ENCODE peak calls at places on chromosome 22, in four cellular contexts. One of them, this sample, is unnamed.

GRCh38 chr22:38712496-38713207 is 6.9 kb downstream of the GTPBP1 start:
- DNase-seq in WERI-Rb-1: no peak
- DNase-seq in GM23338: peak
- DNase-seq in thyroid gland: no peak
- DNase-seq in this sample: no peak

GRCh38 chr22:28172948-28173360 is 253.9 kb upstream of the PITPNB start:
- DNase-seq in WERI-Rb-1: no peak
- DNase-seq in thyroid gland: no peak
- DNase-seq in GM23338: no peak
- DNase-seq in this sample: no peak

GRCh38 chr22:29225422-29226090 is 19.9 kb downstream of the EMID1 start:
- DNase-seq in GM23338: no peak
- DNase-seq in WERI-Rb-1: no peak
- DNase-seq in thyroid gland: peak
- DNase-seq in this sample: peak

GRCh38 chr22:44929348-44930015 is 80.3 kb downstream of the PHF21B start:
- DNase-seq in GM23338: no peak
- DNase-seq in WERI-Rb-1: no peak
- DNase-seq in thyroid gland: no peak
- DNase-seq in this sample: no peak

GRCh38 chr22:39209756-39210155 is 35.0 kb downstream of the PDGFB start:
- DNase-seq in WERI-Rb-1: no peak
- DNase-seq in thyroid gland: peak
- DNase-seq in GM23338: no peak
- DNase-seq in this sample: no peak

GRCh38 chr22:27972732-27973698 is 54.0 kb upstream of the PITPNB start:
- DNase-seq in GM23338: no peak
- DNase-seq in thyroid gland: no peak
- DNase-seq in WERI-Rb-1: no peak
- DNase-seq in this sample: no peak

GRCh38 chr22:45552580-45553332 is 50.1 kb downstream of the FBLN1 start:
- DNase-seq in GM23338: peak
- DNase-seq in thyroid gland: peak
- DNase-seq in WERI-Rb-1: no peak
- DNase-seq in this sample: peak

GRCh38 chr22:28051787-28052356 is 132.8 kb upstream of the PITPNB start:
- DNase-seq in WERI-Rb-1: peak
- DNase-seq in GM23338: peak
- DNase-seq in thyroid gland: peak
- DNase-seq in this sample: peak

GRCh38 chr22:48605856-48606255 is 1221.8 kb downstream of the BRD1 start:
- DNase-seq in thyroid gland: no peak
- DNase-seq in WERI-Rb-1: no peak
- DNase-seq in GM23338: no peak
- DNase-seq in this sample: no peak

GRCh38 chr22:45211435-45211834 is 29.3 kb downstream of the KIAA0930 start:
- DNase-seq in GM23338: no peak
- DNase-seq in thyroid gland: no peak
- DNase-seq in WERI-Rb-1: no peak
- DNase-seq in this sample: no peak

GRCh38 chr22:47586946-47587345 is 824.5 kb downstream of the TBC1D22A start:
- DNase-seq in GM23338: no peak
- DNase-seq in thyroid gland: no peak
- DNase-seq in WERI-Rb-1: no peak
- DNase-seq in this sample: no peak

GRCh38 chr22:19990609-19991394 is 25.8 kb downstream of the ARVCF start:
- DNase-seq in GM23338: no peak
- DNase-seq in WERI-Rb-1: no peak
- DNase-seq in thyroid gland: peak
- DNase-seq in this sample: no peak

GRCh38 chr22:49514656-49515055 is 313.0 kb downstream of the BRD1 start:
- DNase-seq in thyroid gland: no peak
- DNase-seq in WERI-Rb-1: no peak
- DNase-seq in GM23338: no peak
- DNase-seq in this sample: no peak

GRCh38 chr22:46105494-46106278 is 44.6 kb upstream of the PPARA start:
- DNase-seq in thyroid gland: no peak
- DNase-seq in GM23338: no peak
- DNase-seq in WERI-Rb-1: no peak
- DNase-seq in this sample: no peak

GRCh38 chr22:39299829-39300178 is 19.6 kb downstream of the RPL3 start:
- DNase-seq in thyroid gland: no peak
- DNase-seq in WERI-Rb-1: no peak
- DNase-seq in GM23338: peak
- DNase-seq in this sample: no peak

GRCh38 chr22:46929689-46930225 is 167.3 kb downstream of the TBC1D22A start:
- DNase-seq in GM23338: no peak
- DNase-seq in thyroid gland: no peak
- DNase-seq in WERI-Rb-1: no peak
- DNase-seq in this sample: no peak

GRCh38 chr22:47119181-47119580 is 356.7 kb downstream of the TBC1D22A start:
- DNase-seq in WERI-Rb-1: no peak
- DNase-seq in GM23338: no peak
- DNase-seq in thyroid gland: no peak
- DNase-seq in this sample: no peak

GRCh38 chr22:38716827-38717226 is 11.1 kb downstream of the GTPBP1 start:
- DNase-seq in GM23338: no peak
- DNase-seq in thyroid gland: no peak
- DNase-seq in WERI-Rb-1: no peak
- DNase-seq in this sample: no peak

GRCh38 chr22:44153705-44154104 is 27.0 kb upstream of the PARVG start:
- DNase-seq in GM23338: no peak
- DNase-seq in WERI-Rb-1: no peak
- DNase-seq in thyroid gland: peak
- DNase-seq in this sample: no peak

GRCh38 chr22:50250555-50251471 is at the start of gene HDAC10:
- DNase-seq in thyroid gland: peak
- DNase-seq in GM23338: peak
- DNase-seq in WERI-Rb-1: peak
- DNase-seq in this sample: peak

DNA sequence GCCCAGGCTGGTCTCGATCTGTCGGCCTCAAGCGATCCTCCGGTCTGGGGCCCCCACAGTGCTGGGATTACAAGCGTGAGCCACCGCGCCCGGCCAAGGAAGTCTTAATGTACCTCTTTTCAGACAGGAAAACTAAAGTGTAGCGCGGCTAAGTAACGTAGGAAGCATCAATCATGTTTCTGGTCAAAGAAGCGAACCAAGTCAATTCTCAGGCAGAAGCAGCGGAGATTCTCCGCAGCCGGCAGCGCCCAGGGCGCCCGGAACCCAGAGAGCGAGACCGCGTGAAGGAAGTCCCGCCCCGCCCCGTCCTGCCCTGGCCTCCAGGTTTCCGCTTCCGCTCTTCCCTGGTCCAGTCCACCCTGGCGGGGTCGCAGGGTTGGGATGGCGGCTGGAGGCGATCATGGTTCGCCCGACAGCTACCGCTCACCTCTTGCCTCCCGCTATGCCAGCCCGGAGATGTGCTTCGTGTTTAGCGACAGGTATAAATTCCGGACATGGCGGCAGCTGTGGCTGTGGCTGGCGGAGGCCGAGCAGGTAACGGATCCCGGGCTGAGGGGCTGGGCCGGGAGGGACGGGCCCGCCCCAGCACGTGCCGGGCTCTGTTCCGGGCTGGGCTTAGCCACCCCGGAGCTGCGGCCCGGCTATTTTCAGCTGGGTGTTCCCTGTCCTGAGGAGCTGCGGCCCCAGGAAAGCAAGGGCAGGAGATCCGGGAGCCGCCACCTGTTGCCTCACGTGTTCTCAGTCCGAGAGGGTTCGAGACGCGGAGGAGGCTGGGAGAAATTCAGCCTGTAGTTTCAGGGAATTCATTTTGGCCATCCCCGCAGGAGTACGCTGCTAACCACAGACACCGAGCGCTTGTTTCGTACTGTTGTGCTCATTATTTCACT is at the start of gene ADSL:
- DNase-seq in GM23338: peak
- DNase-seq in thyroid gland: peak
- DNase-seq in WERI-Rb-1: peak
- DNase-seq in this sample: peak
- H3K27ac ChIP-seq in GM23338: peak
- H3K27ac ChIP-seq in thyroid gland: peak
- H3K27ac ChIP-seq in WERI-Rb-1: peak
- H3K27ac ChIP-seq in this sample: peak

GRCh38 chr22:16608931-16609330 is 16.3 kb upstream of the CCT8L2 start:
- DNase-seq in GM23338: peak
- DNase-seq in thyroid gland: no peak
- DNase-seq in WERI-Rb-1: no peak
- DNase-seq in this sample: no peak

GRCh38 chr22:16601437-16602223 is 9.0 kb upstream of the CCT8L2 start:
- DNase-seq in thyroid gland: peak
- DNase-seq in WERI-Rb-1: no peak
- DNase-seq in GM23338: peak
- DNase-seq in this sample: no peak

DNA sequence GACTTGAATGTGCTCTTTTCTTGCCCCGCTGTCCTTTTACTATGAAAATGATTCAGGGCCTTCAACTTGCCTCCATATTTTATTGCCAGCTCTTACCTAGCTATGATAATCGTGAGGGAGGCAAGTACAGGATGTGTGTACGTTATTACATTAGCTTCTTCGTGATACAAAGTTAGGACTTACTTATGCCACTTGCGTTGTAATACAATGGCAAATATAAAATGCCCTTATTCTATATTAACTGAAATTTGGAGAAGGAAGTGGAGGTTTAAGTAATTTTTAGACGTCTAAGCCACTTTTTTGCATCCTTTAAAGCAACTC is 10.8 kb upstream of the CCT8L2 start:
- DNase-seq in GM23338: no peak
- DNase-seq in WERI-Rb-1: no peak
- DNase-seq in thyroid gland: no peak
- DNase-seq in this sample: no peak
- H3K27ac ChIP-seq in GM23338: no peak
- H3K27ac ChIP-seq in WERI-Rb-1: no peak
- H3K27ac ChIP-seq in thyroid gland: no peak
- H3K27ac ChIP-seq in this sample: no peak

GRCh38 chr22:42714768-42715430 is 5.8 kb downstream of the A4GALT start:
- DNase-seq in WERI-Rb-1: no peak
- DNase-seq in GM23338: no peak
- DNase-seq in thyroid gland: no peak
- DNase-seq in this sample: no peak

GRCh38 chr22:42716649-42717127 is 4.0 kb downstream of the A4GALT start:
- DNase-seq in GM23338: no peak
- DNase-seq in thyroid gland: no peak
- DNase-seq in WERI-Rb-1: no peak
- DNase-seq in this sample: no peak

GRCh38 chr22:42714308-42714707 is 6.4 kb downstream of the A4GALT start:
- DNase-seq in WERI-Rb-1: no peak
- DNase-seq in thyroid gland: no peak
- DNase-seq in GM23338: no peak
- DNase-seq in this sample: no peak

GRCh38 chr22:42717197-42717967 is 3.3 kb downstream of the A4GALT start:
- DNase-seq in GM23338: peak
- DNase-seq in WERI-Rb-1: peak
- DNase-seq in thyroid gland: no peak
- DNase-seq in this sample: no peak

DNA sequence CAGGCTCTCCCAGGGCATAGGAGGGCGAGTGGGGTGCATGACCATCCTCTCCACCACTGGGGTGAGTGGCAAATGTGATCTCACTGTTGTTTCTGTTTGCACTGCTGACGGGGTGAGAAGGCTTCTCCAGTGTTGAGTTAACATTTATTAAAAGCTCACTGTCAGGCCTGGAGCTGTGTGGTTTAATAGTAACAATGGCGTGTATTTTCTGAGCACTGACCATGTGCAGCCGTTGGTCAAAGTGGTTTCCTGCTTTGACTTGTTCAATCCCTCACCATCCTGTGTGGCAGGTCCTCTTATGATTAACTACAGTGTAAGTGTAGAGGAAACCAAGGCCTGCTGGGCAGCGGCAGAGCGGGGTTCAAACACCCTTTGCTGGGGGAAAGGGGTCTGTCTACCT is 4.4 kb downstream of the A4GALT start:
- DNase-seq in GM23338: no peak
- DNase-seq in thyroid gland: no peak
- DNase-seq in WERI-Rb-1: no peak
- DNase-seq in this sample: no peak
- H3K27ac ChIP-seq in GM23338: no peak
- H3K27ac ChIP-seq in thyroid gland: no peak
- H3K27ac ChIP-seq in WERI-Rb-1: no peak
- H3K27ac ChIP-seq in this sample: no peak

DNA sequence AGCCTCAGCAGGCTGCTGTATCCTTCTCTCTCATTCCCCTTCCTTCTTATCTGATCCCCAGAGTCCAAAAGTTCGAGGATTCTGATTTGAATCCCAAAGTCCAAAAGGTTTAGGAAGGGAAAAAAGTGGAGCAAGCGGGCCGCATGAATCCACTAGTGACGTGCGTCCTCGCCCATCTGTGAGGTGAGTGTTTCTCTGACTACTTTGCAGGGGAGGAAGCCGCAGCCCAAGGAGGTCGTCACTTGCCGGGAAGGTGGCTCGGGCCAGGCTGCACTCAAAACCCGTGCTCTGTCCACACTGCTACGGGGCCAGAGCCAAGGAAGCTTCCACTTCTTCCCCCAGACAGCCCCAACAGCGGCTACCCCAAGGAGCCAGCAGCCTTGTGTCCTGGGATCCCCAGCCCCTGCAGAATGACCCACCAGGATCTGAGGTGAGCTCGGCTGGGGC is 16.3 kb downstream of the SLC25A18 start:
- DNase-seq in GM23338: no peak
- DNase-seq in WERI-Rb-1: no peak
- DNase-seq in thyroid gland: no peak
- DNase-seq in this sample: no peak
- H3K27ac ChIP-seq in GM23338: no peak
- H3K27ac ChIP-seq in WERI-Rb-1: no peak
- H3K27ac ChIP-seq in thyroid gland: no peak
- H3K27ac ChIP-seq in this sample: no peak

GRCh38 chr22:36373258-36373579 is 14.5 kb downstream of the MYH9 start:
- DNase-seq in thyroid gland: peak
- DNase-seq in GM23338: peak
- DNase-seq in WERI-Rb-1: no peak
- DNase-seq in this sample: peak
- H3K27ac ChIP-seq in thyroid gland: peak
- H3K27ac ChIP-seq in GM23338: peak
- H3K27ac ChIP-seq in WERI-Rb-1: no peak
- H3K27ac ChIP-seq in this sample: peak

This sample was measured in HL-60.